ENCODE peak calls at places on chromosomes 16 and 17, in four cellular contexts. C is HFF-Myc, T is fibroblast of mammary gland, V is nephron progenitor cell. D is an unnamed sample.

GRCh38 chr17:4605826-4606225 is 21.5 kb downstream of the SMTNL2 start:
- DNase-seq in C (no peak), T (peak; percentile 72), V (no peak), D (peak; percentile 2)

GRCh38 chr16:86609115-86609514 is 30.8 kb downstream of the FOXL1 start:
- DNase-seq in C (no peak), T (peak; percentile 64), V (no peak), D (no peak)

GRCh38 chr16:25875956-25876608 is 184.3 kb downstream of the HS3ST4 start:
- DNase-seq in C (no peak), T (no peak), V (no peak), D (no peak)

GRCh38 chr16:81774348-81774747 is 4.7 kb upstream of the PLCG2 start:
- DNase-seq in C (no peak), T (no peak), V (no peak), D (peak; percentile 24)

GRCh38 chr17:78103311-78103710 is 25.2 kb downstream of the TMC6 start:
- DNase-seq in C (no peak), T (no peak), V (no peak), D (no peak)

GRCh38 chr16:88971371-88972097 is 5.5 kb downstream of the CBFA2T3 start:
- DNase-seq in C (no peak), T (no peak), V (no peak), D (no peak)

GRCh38 chr16:77683845-77684526 is 38.3 kb upstream of the NUDT7 start:
- DNase-seq in C (no peak), T (no peak), V (no peak), D (no peak)

GRCh38 chr17:77363821-77364361 is 223.1 kb downstream of the SEC14L1 start:
- DNase-seq in C (no peak), T (peak; percentile 68), V (no peak), D (no peak)

GRCh38 chr17:5762191-5762590 is 177.9 kb upstream of the NLRP1 start:
- DNase-seq in C (no peak), T (peak; percentile 10), V (no peak), D (no peak)

GRCh38 chr16:82732461-82732860 is 105.7 kb downstream of the CDH13 start:
- DNase-seq in C (no peak), T (no peak), V (no peak), D (no peak)

GRCh38 chr16:60318486-60318885 is 1584.4 kb upstream of the GOT2 start:
- DNase-seq in C (no peak), T (no peak), V (no peak), D (no peak)

GRCh38 chr16:2535644-2536021 is 2.2 kb upstream of the PDPK1 start:
- DNase-seq in C (no peak), T (peak; percentile 96), V (no peak), D (no peak)

GRCh38 chr16:69095179-69095578 is 10.3 kb upstream of the HAS3 start:
- DNase-seq in C (no peak), T (no peak), V (no peak), D (no peak)

GRCh38 chr16:31002252-31002700 is 8.2 kb downstream of the STX1B start:
- DNase-seq in C (no peak), T (no peak), V (no peak), D (no peak)

GRCh38 chr17:31095239-31096105 is 695 bp downstream of the NF1 start:
- DNase-seq in C (no peak), T (peak; percentile 54), V (peak; percentile 75), D (peak; percentile 67)

GRCh38 chr17:1030684-1031557 is 34.0 kb downstream of the TIMM22 start:
- DNase-seq in C (no peak), T (peak; percentile 12), V (no peak), D (no peak)

GRCh38 chr17:50630524-50631194 is 4.0 kb upstream of the ABCC3 start:
- DNase-seq in C (no peak), T (no peak), V (peak; percentile 60), D (peak; percentile 67)

GRCh38 chr16:3021449-3022207 is 1.5 kb downstream of the TNFRSF12A start:
- DNase-seq in C (peak; percentile 67), T (peak; percentile 97), V (peak; percentile 90), D (peak; percentile 68)

GRCh38 chr16:65070831-65071230 is 51.0 kb downstream of the CDH11 start:
- DNase-seq in C (peak; percentile 94), T (peak; percentile 100), V (no peak), D (no peak)

DNA sequence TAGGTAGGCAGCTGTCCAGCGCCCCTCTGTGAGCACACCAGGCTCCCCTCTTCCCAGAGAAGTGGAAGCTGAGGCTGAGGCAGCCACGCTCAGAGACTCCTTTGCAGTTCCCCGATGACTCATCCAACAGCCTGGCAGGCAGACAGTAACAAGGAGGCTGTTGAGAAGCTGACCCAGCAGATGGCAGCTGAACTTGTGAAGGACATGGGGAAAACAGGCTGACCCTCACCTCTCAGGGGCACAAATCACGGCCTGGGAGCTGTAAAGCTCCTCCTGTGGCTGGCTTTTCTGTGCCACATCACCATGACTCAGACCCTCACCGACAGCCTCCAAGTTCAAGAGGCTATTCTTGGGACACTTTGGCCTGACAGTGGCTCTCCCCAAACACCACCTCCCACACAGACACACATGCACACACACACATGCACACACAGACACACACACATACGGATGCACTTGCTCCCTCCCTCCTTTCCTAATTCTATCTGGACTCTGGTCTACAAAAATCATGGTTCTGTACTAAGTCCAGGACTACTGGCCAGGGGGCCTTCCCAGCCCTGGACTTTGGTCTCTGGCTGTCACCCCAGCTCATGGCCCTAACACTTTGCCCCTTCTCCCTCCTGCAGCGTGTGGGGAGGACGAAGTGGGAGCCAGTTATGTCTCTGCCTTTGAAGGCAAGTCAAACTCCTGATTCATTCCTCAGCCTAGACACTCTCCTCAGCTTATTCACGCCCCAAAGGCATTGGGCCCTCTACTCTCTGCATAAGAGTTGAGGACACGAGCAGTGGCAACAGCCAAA is 23.2 kb downstream of the MAP3K14 start:
- DNase-seq in C (peak; percentile 82), T (peak; percentile 98), V (peak; percentile 30), D (no peak)
- TF ChIP-seq CTCF in C (no peak), T (peak; percentile 20), V (no peak), D (no peak)

GRCh38 chr17:73359987-73360410 is 48.2 kb upstream of the CDC42EP4 start:
- DNase-seq in C (no peak), T (no peak), V (no peak), D (no peak)
- TF ChIP-seq CTCF in C (no peak), T (no peak), V (no peak), D (no peak)

DNA sequence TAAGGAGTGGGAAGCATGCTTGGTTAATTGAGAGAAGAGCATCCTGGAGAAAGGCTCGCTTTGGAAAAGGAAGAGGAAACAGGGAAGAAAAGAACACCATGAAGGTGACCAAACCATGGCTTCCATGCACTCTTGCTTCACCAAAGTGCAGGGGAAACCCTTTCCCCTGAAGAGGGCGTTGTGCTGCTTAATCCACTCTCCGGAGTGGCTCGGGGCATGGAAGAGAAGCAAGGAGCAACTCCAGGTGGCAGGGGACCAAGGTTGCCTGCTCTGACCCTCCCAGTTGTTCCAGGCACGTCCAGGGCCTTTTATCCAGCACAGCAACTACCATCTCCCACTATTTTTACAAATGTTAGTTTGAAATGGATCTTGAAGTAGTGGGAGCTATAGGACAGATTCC is 108.1 kb downstream of the STX8 start:
- DNase-seq in C (no peak), T (no peak), V (no peak), D (peak; percentile 28)
- TF ChIP-seq CTCF in C (no peak), T (peak; percentile 13), V (no peak), D (peak; percentile 7)

DNA sequence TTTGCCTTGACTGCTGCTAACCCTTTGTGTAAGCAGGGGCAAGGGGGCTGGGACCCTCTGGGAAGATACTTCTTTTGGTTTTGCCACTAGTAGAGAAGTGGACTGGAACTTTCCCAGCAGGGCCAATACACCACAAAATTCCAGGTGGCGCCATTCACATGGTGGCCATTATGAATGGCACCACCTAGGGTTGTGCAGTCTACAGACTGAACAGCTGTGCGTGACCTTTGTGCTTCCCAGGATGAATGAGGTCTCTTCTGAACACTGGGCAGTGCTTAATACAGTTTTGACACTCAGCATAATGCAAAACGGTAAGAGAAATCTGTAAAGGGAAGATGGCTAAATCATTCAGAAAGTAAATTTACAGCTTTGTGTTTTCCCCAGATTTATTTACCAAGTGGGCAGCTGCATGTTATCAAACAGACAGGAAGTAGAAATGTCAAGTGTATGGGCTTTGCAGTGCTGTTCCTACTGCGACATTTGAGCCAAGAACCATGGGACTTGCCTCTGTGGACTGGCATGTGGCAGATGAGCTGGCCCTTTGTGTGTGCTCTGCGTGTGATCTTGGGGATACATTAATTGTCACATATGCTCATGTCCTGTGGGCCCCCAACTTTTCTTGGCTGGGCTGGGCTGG is 9.2 kb downstream of the SYT17 start:
- DNase-seq in C (no peak), T (no peak), V (no peak), D (no peak)
- TF ChIP-seq CTCF in C (peak; percentile 11), T (no peak), V (no peak), D (no peak)

GRCh38 chr16:48511071-48511540 is 98.9 kb downstream of the N4BP1 start:
- DNase-seq in C (no peak), T (peak; percentile 75), V (no peak), D (no peak)
- TF ChIP-seq CTCF in C (no peak), T (no peak), V (no peak), D (no peak)

GRCh38 chr17:74153821-74154430 is 49.6 kb upstream of the RPL38 start:
- DNase-seq in C (no peak), T (no peak), V (no peak), D (no peak)
- TF ChIP-seq CTCF in C (no peak), T (no peak), V (no peak), D (no peak)

DNA sequence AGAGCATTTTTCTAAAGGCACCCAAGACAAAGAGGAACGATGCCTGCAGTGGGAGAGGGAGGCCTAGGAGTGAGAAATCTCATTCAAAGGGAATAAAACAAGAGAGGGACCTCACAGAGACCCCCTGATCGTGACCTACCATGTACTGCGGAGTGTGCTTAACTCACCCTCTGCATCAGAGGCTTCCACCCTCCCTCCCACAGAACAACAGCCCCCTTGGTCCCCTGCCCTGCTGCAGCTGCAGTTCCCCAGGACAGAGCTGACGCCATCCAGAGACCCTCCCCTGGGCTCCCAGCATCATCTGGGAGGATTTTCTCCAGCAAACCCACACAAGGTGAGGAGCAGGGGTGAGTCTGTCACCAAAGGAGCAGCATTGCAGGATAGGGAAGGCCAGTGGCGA is 39.9 kb downstream of the TLE7 start:
- DNase-seq in C (no peak), T (no peak), V (no peak), D (no peak)
- TF ChIP-seq CTCF in C (no peak), T (no peak), V (no peak), D (no peak)

GRCh38 chr16:50448522-50448921 is 79.7 kb upstream of the BRD7 start:
- DNase-seq in C (no peak), T (no peak), V (no peak), D (no peak)

GRCh38 chr16:50445603-50446250 is 76.9 kb upstream of the BRD7 start:
- DNase-seq in C (no peak), T (no peak), V (no peak), D (no peak)

GRCh38 chr16:50444546-50444945 is 75.8 kb upstream of the BRD7 start:
- DNase-seq in C (no peak), T (no peak), V (no peak), D (no peak)

GRCh38 chr16:50448981-50449380 is 80.2 kb upstream of the BRD7 start:
- DNase-seq in C (no peak), T (no peak), V (no peak), D (no peak)

GRCh38 chr16:50446861-50447260 is 78.1 kb upstream of the BRD7 start:
- DNase-seq in C (no peak), T (no peak), V (no peak), D (no peak)
- TF ChIP-seq CTCF in C (no peak), T (no peak), V (no peak), D (no peak)